ENCODE peak calls at places on chromosomes 5 and 9, in seven cellular contexts. U, G, S, J, R, F and K are unnamed samples. For H3K9me3 and H3K36me3, the result is how much of the 10 kb centered on the place peaks cover.

GRCh38 chr9:93992830-93993229 is 37.7 kb upstream of the BARX1 start:
- DNase-seq in J (no peak), G (no peak), F (no peak), U (no peak), R (no peak), S (no peak), K (no peak)

GRCh38 chr5:112551437-112552018 is 132.5 kb upstream of the EPB41L4A start:
- DNase-seq in J (peak), U (no peak), R (peak), F (no peak), G (peak), S (peak), K (no peak)

GRCh38 chr5:147803941-147804717 is 21.6 kb upstream of the JAKMIP2 start:
- DNase-seq in G (no peak), J (no peak), R (no peak), S (no peak), U (no peak), F (no peak), K (no peak)

GRCh38 chr5:59786271-59786805 is 107.2 kb downstream of the PDE4D start:
- DNase-seq in F (no peak), R (no peak), J (peak), S (peak), G (no peak), U (peak), K (no peak)

GRCh38 chr5:102528600-102528999 is 29.8 kb upstream of the SLCO6A1 start:
- DNase-seq in R (no peak), J (peak), G (no peak), U (no peak), S (no peak), F (no peak), K (no peak)

GRCh38 chr5:136080113-136080482 is 51.3 kb downstream of the TGFBI start:
- DNase-seq in S (peak), J (no peak), F (no peak), G (no peak), R (no peak), U (peak), K (no peak)

GRCh38 chr5:107380654-107381053 is 290.1 kb downstream of the EFNA5 start:
- DNase-seq in F (no peak), J (no peak), U (no peak), G (no peak), R (no peak), S (no peak), K (no peak)

GRCh38 chr9:75891277-75892167 is 1.0 kb downstream of the PCSK5 start:
- DNase-seq in G (peak), S (peak), U (peak), J (peak), R (no peak), F (peak), K (peak)

GRCh38 chr9:2493106-2493505 is 128.5 kb upstream of the VLDLR start:
- DNase-seq in R (no peak), F (no peak), G (no peak), S (no peak), U (no peak), J (peak), K (no peak)

GRCh38 chr9:108953983-108954574 is 19.9 kb downstream of the ABITRAM start:
- DNase-seq in G (no peak), S (peak), J (peak), F (no peak), R (no peak), U (no peak), K (no peak)

GRCh38 chr5:142342128-142342981 is 17.5 kb upstream of the SPRY4 start:
- DNase-seq in J (peak), R (no peak), F (no peak), U (peak), S (no peak), G (no peak), K (no peak)

GRCh38 chr9:125513634-125514413 is 193.2 kb downstream of the MAPKAP1 start:
- DNase-seq in U (peak), G (no peak), F (peak), S (peak), J (peak), R (peak), K (peak)

GRCh38 chr5:5883116-5883515 is 460.6 kb downstream of the ICE1 start:
- DNase-seq in F (no peak), U (no peak), S (no peak), R (no peak), G (no peak), J (no peak), K (peak)

GRCh38 chr5:104702212-104702611 is 1139.6 kb upstream of the NUDT12 start:
- DNase-seq in S (peak), R (no peak), G (no peak), U (no peak), J (no peak), F (no peak), K (no peak)

GRCh38 chr5:126875303-126875785 is 98.4 kb downstream of the LMNB1 start:
- DNase-seq in U (no peak), S (no peak), G (no peak), J (no peak), F (no peak), R (no peak), K (no peak)

GRCh38 chr9:69122391-69123141 is 51.5 kb upstream of the TJP2 start:
- DNase-seq in U (no peak), J (peak), S (peak), G (no peak), F (no peak), R (peak), K (no peak)

GRCh38 chr9:36286388-36286787 is 28.1 kb upstream of the GNE start:
- DNase-seq in S (no peak), G (no peak), F (no peak), R (no peak), J (no peak), U (no peak), K (no peak)

GRCh38 chr9:101601904-101602765 is 7.4 kb upstream of the PPP3R2 start:
- DNase-seq in J (peak), U (no peak), R (peak), S (peak), F (no peak), G (no peak), K (peak)

GRCh38 chr9:18142964-18143363 is 331.0 kb upstream of the ADAMTSL1 start:
- DNase-seq in F (no peak), J (no peak), G (no peak), S (no peak), R (no peak), U (no peak), K (no peak)

GRCh38 chr5:113090336-113091106 is 113.9 kb downstream of the DCP2 start:
- DNase-seq in J (peak), G (peak), F (no peak), S (peak), U (no peak), R (peak), K (no peak)

GRCh38 chr5:6632324-6632930 is 417 bp downstream of the NSUN2 start:
- DNase-seq in R (no peak), G (peak), F (no peak), J (no peak), U (peak), S (no peak), K (no peak)

GRCh38 chr5:172007795-172008465 is 1.5 kb upstream of the FBXW11 start:
- DNase-seq in J (peak), S (peak), G (no peak), U (peak), F (no peak), R (no peak), K (no peak)

GRCh38 chr9:121855476-121855875 is 204.0 kb downstream of the DAB2IP start:
- DNase-seq in R (no peak), J (no peak), U (peak), G (no peak), S (no peak), F (no peak), K (no peak)

DNA sequence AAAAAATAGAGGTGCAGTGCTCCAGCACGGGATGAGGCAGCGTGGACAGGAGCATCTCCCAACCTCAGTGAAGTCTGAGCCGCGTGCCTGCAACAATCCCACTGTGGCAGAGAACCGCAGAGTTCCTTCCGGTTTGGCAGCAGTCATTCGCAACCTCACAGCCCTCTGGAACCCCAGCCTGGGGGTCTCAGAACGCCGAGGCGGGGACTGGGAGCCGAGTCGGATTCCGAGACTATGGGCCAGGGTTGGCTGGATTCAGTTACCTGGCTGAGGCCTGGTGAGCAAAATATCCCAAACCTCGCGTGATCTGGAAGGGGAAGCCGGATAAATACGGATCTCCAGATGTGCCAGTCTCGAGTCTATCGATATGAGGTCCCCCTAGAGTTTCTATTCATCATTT is 27.0 kb downstream of the CDKN2A start:
- DNase-seq in J (no peak), S (no peak), G (no peak), F (no peak), U (no peak), R (no peak), K (no peak)
- H3K9me3 ChIP-seq in J (under half), S (under half), G (under half), F (under half), U (under half), R (under half), K (under half)

DNA sequence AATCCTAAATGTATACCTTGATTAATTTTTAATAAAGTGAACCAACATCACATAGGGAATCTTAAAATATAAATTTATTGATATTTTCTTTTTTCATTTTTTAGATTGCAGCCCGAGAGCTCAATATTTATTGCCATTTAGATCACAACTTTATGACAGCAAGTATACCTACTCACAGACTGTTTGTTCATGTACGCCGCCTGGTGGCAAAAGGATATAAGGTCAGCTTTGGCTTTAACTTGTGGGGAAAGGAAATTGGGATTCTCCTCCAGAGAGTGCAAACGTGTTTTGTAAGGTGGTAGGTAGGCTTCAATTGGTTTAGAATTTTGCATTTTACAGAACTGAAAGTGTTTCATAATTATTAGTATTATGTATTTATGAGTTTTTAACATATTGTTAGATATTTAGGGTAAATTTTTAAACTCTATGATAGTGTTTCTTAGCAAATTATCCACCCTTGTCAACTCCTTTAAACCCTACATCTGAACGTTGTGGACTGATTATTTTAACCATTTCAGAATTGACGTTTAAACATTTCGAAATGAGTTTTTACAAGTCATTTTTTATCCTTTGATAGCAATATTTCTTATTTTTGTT is 17.5 kb upstream of the DHFR start:
- DNase-seq in S (peak), G (peak), R (peak), U (peak), F (peak), J (peak), K (no peak)
- H3K36me3 ChIP-seq in S (under half), G (under half), R (under half), U (half or more), F (half or more), J (under half), K (half or more)

GRCh38 chr5:96934291-96934694 is 1.6 kb upstream of the LNPEP start:
- DNase-seq in U (no peak), F (no peak), G (no peak), S (no peak), R (peak), J (peak), K (no peak)

GRCh38 chr5:96934695-96935555 is 955 bp upstream of the LNPEP start:
- DNase-seq in U (peak), S (peak), G (peak), J (peak), F (peak), R (peak), K (peak)

GRCh38 chr5:96935556-96936430 is at the start of gene LNPEP:
- DNase-seq in U (peak), F (peak), G (peak), J (peak), S (peak), R (peak), K (peak)

GRCh38 chr5:96932026-96932425 is 3.9 kb upstream of the LNPEP start:
- DNase-seq in R (no peak), G (no peak), F (no peak), J (no peak), U (no peak), S (no peak), K (no peak)

GRCh38 chr5:96933764-96934163 is 2.1 kb upstream of the LNPEP start:
- DNase-seq in F (no peak), G (no peak), S (no peak), U (no peak), J (no peak), R (no peak), K (no peak)
- H3K9me3 ChIP-seq in F (under half), G (under half), S (under half), U (under half), J (under half), R (under half), K (under half)

GRCh38 chr5:180795771-180796313 is 6.8 kb downstream of the MGAT1 start:
- DNase-seq in R (no peak), F (no peak), G (no peak), J (no peak), U (peak), S (no peak), K (peak)

GRCh38 chr5:180798193-180798592 is 4.4 kb downstream of the MGAT1 start:
- DNase-seq in G (no peak), F (no peak), S (no peak), R (no peak), U (peak), J (no peak), K (peak)

GRCh38 chr5:180799194-180799593 is 3.4 kb downstream of the MGAT1 start:
- DNase-seq in F (no peak), R (no peak), U (peak), J (no peak), G (no peak), S (no peak), K (no peak)

GRCh38 chr5:180799902-180800801 is 2.5 kb downstream of the MGAT1 start:
- DNase-seq in S (peak), U (peak), F (no peak), G (no peak), J (peak), R (no peak), K (no peak)

DNA sequence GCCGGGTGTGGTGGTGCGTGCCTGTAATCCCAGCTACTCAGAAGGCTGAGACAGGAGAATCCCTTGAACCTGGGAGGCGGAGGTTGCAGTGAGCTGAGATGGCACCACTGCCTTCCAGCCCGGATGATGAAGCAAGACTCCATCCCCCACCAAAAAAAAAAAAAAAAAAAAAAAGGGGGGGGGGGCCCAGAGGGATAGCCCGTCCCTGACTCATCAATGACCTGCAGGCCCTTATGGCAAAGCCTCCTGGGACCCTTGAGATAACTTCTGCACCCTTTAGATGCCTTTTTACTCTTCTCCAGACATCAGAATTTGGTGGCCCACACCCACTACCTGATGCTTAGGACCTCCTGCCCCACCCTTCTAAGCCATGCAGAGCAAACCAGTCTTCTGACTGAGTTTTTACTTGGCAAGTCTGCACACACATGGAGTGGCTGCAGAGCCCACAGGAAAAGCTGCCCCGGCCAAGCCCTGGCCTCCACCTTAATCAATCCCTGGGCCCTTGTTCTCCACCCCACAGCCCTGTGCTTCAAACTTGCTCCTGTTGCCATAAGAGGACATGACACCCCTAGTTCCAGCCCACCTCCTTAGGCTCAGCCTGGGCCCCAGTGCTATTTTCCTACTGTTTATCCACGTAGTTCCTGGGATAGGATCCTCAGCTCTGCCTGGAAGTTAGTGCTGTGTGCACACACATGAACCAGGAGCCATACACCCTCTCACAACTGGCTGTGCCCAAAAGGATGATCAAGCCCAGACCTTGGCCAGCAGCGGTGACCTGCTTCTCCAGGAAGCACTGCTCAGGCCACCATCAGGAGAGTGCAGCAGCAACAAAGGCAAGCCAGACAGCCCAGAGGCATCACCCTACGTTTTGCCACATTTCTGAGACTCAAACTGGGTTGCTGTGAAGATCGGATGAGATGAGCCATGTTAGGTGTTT is 5.1 kb downstream of the MGAT1 start:
- DNase-seq in G (no peak), F (no peak), R (no peak), J (no peak), S (no peak), U (peak), K (peak)
- H3K36me3 ChIP-seq in G (under half), F (under half), R (under half), J (under half), S (under half), U (half or more), K (under half)

GRCh38 chr9:27308691-27309390 is 11.9 kb upstream of the EQTN start:
- DNase-seq in J (no peak), S (no peak), R (no peak), F (no peak), G (no peak), U (no peak), K (no peak)

DNA sequence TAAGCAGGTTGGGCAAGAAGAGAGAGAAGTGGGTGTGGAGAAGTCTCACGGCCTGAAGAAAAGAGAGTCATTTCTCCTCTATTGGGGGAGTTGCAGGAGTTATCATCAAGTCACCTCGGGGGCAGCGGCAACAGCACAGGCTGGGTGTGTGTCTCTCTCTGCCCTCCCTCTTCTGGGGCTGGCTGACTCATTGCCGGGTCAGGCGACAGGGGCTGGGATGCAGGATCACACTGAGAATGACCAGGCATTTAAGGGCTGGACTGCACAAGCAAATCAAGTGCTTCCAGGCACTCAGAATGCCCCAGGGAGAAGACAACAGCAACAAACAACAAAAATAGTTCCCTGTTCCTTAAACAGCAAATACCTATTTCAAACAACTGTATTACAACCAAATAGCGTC is 6.3 kb upstream of the EQTN start:
- DNase-seq in R (no peak), G (no peak), J (no peak), S (no peak), F (no peak), U (peak), K (no peak)
- H3K9me3 ChIP-seq in R (under half), G (under half), J (under half), S (under half), F (under half), U (under half), K (under half)